ENCODE peak calls at places on chromosomes 13 and 19, in five cellular contexts. K is GM12878, Z is HepG2, H is H1, F is NT2/D1. G is an unnamed sample.

GRCh38 chr19:55778331-55778730 is 9.4 kb downstream of the RFPL4AL1 start:
- DNase-seq in K (no peak), H (no peak), F (no peak), Z (no peak), G (no peak)

GRCh38 chr19:15091918-15092753 is 10.1 kb downstream of the OR1I1 start:
- DNase-seq in H (no peak), Z (peak; percentile 66), K (no peak), F (peak; percentile 78), G (peak; percentile 39)

GRCh38 chr13:99572921-99573320 is 71.6 kb downstream of the TM9SF2 start:
- DNase-seq in F (no peak), K (no peak), Z (no peak), H (no peak), G (no peak)

GRCh38 chr19:5115771-5116202 is 146.9 kb downstream of the KDM4B start:
- DNase-seq in K (no peak), Z (peak; percentile 66), H (no peak), F (no peak), G (no peak)

GRCh38 chr19:4687396-4687795 is 17.3 kb upstream of the MYDGF start:
- DNase-seq in H (no peak), K (no peak), F (no peak), Z (no peak), G (no peak)

GRCh38 chr19:35040826-35041547 is 534 bp upstream of the HPN start:
- DNase-seq in F (no peak), H (no peak), K (no peak), Z (peak; percentile 96), G (no peak)

GRCh38 chr13:50494110-50494509 is 349.4 kb downstream of the DLEU7 start:
- DNase-seq in F (no peak), Z (no peak), K (no peak), H (no peak), G (no peak)

GRCh38 chr19:34104099-34104498 is 68.2 kb upstream of the LSM14A start:
- DNase-seq in H (no peak), Z (no peak), F (no peak), K (no peak), G (no peak)

GRCh38 chr19:50322234-50322633 is 6.9 kb downstream of the KCNC3 start:
- DNase-seq in F (no peak), H (no peak), Z (no peak), K (no peak), G (no peak)

GRCh38 chr19:918481-919156 is 1.5 kb downstream of the KISS1R start:
- DNase-seq in Z (no peak), K (no peak), F (no peak), H (no peak), G (no peak)

GRCh38 chr13:113926301-113926761 is 47.5 kb downstream of the C13orf46 start:
- DNase-seq in H (no peak), K (no peak), Z (no peak), F (no peak), G (no peak)

GRCh38 chr19:49932041-49932451 is 2.7 kb upstream of the NUP62 start:
- DNase-seq in F (no peak), H (no peak), Z (no peak), K (no peak), G (no peak)

GRCh38 chr13:95540848-95541247 is 11.7 kb upstream of the CLDN10 start:
- DNase-seq in K (no peak), H (no peak), Z (no peak), F (no peak), G (no peak)

GRCh38 chr13:82963466-82963865 is 918.8 kb downstream of the SLITRK1 start:
- DNase-seq in Z (no peak), K (no peak), H (no peak), F (no peak), G (no peak)

GRCh38 chr13:29771247-29771646 is 79.2 kb downstream of the UBL3 start:
- DNase-seq in H (no peak), F (no peak), Z (peak; percentile 23), K (no peak), G (no peak)

GRCh38 chr19:18999016-18999758 is 34.1 kb downstream of the SUGP2 start:
- DNase-seq in H (no peak), Z (no peak), K (no peak), F (no peak), G (no peak)

GRCh38 chr19:16157601-16158000 is 14.1 kb downstream of the HSH2D start:
- DNase-seq in H (no peak), F (no peak), Z (no peak), K (no peak), G (no peak)

GRCh38 chr19:5968431-5969373 is 9.2 kb downstream of the RANBP3 start:
- DNase-seq in K (no peak), F (no peak), H (no peak), Z (peak; percentile 41), G (no peak)

GRCh38 chr19:57363734-57364181 is 407 bp downstream of the TRAPPC2B start:
- DNase-seq in F (no peak), H (no peak), Z (peak; percentile 16), K (no peak), G (peak; percentile 17)

GRCh38 chr19:873084-874019 is 13.9 kb downstream of the CFD start:
- DNase-seq in K (peak; percentile 32), H (no peak), F (peak; percentile 62), Z (no peak), G (peak; percentile 46)

GRCh38 chr13:50428183-50428877 is 413.1 kb downstream of the KCNRG start:
- DNase-seq in Z (no peak), H (no peak), K (no peak), F (no peak), G (no peak)

GRCh38 chr13:41428155-41428554 is 29.2 kb upstream of the RGCC start:
- DNase-seq in K (no peak), F (no peak), Z (no peak), H (no peak), G (no peak)

GRCh38 chr13:34545461-34545860 is 396.6 kb upstream of the NBEA start:
- DNase-seq in K (no peak), Z (no peak), F (no peak), H (no peak), G (no peak)

GRCh38 chr19:29836409-29836825 is 24.6 kb downstream of the CCNE1 start:
- DNase-seq in Z (no peak), F (no peak), K (peak; percentile 86), H (no peak), G (no peak)

GRCh38 chr13:25753976-25754375 is 297.8 kb downstream of the SHISA2 start:
- DNase-seq in Z (no peak), H (no peak), F (no peak), K (no peak), G (no peak)

GRCh38 chr13:43730642-43731041 is 56.1 kb downstream of the ENOX1 start:
- DNase-seq in H (no peak), Z (no peak), K (no peak), F (no peak), G (no peak)

GRCh38 chr13:77571956-77572355 is 36.5 kb downstream of the SCEL start:
- DNase-seq in F (no peak), Z (no peak), H (no peak), K (no peak), G (no peak)

GRCh38 chr13:111261326-111261725 is 59.1 kb upstream of the TEX29 start:
- DNase-seq in H (no peak), Z (no peak), K (no peak), F (no peak), G (no peak)

GRCh38 chr13:76969488-76970365 is 21.4 kb downstream of the ACOD1 start:
- DNase-seq in F (no peak), H (no peak), K (no peak), Z (no peak), G (no peak)

GRCh38 chr13:105033999-105034398 is 1501.5 kb downstream of the EFNB2 start:
- DNase-seq in F (no peak), Z (no peak), K (no peak), H (no peak), G (no peak)

GRCh38 chr19:35740423-35741215 is 1.6 kb downstream of the IGFLR1 start:
- DNase-seq in H (peak; percentile 93), K (peak; percentile 86), Z (peak; percentile 96), F (peak; percentile 89), G (peak; percentile 97)

GRCh38 chr19:47644743-47645499 is 36.0 kb downstream of the BICRA start:
- DNase-seq in Z (no peak), F (no peak), K (no peak), H (no peak), G (no peak)

GRCh38 chr13:33697936-33698335 is 120.0 kb upstream of the RFC3 start:
- DNase-seq in F (no peak), H (no peak), Z (no peak), K (no peak), G (no peak)

GRCh38 chr19:19552811-19553210 is 14.7 kb downstream of the CILP2 start:
- DNase-seq in H (no peak), K (no peak), Z (no peak), F (no peak), G (peak; percentile 76)

GRCh38 chr19:23804676-23805075 is 46.0 kb upstream of the ZNF681 start:
- DNase-seq in H (no peak), K (no peak), F (no peak), Z (no peak), G (no peak)

GRCh38 chr19:42926781-42927180 is 9.1 kb upstream of the PSG6 start:
- DNase-seq in F (no peak), K (no peak), Z (no peak), H (no peak), G (no peak)

GRCh38 chr13:113742000-113742441 is 17.0 kb upstream of the TMEM255B start:
- DNase-seq in H (no peak), Z (peak; percentile 95), F (no peak), K (no peak), G (peak; percentile 11)

GRCh38 chr19:40270362-40271089 is 14.6 kb downstream of the AKT2 start:
- DNase-seq in Z (no peak), H (no peak), K (no peak), F (no peak), G (no peak)
- TF ChIP-seq SUZ12 in Z (no peak), H (no peak), K (no peak), F (no peak), G (no peak)

DNA sequence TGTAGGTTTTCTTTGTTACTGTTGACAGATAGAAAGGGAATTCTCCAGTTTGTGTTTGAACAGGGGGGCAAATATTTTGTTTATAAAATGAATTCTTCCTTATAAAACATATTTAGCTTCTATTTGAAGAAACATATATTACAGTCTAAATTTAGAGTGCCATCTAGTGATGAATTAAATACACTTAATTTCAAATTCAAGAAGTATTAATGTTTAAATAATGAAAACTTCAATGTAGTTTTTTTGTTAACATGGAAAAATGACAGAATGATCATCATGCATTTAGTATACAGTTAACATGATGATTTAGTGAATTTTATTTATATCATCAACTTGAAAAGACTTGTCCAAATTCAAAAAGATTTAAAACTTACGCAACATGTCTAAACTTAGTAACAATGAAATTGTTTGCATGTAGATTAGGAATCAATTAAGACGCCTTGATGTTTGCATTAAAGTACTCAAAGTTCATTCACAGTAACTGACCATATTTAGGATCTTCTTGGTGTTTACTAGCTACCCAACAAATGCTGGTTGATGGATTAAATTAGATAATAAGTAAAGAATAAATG is 765.9 kb upstream of the SLITRK1 start:
- DNase-seq in H (no peak), K (no peak), Z (no peak), F (no peak), G (no peak)
- TF ChIP-seq SUZ12 in H (no peak), K (no peak), Z (no peak), F (no peak), G (no peak)

GRCh38 chr13:85864963-85865530 is 65.8 kb upstream of the SLITRK6 start:
- DNase-seq in K (no peak), Z (peak; percentile 6), H (no peak), F (peak; percentile 13), G (peak; percentile 58)
- TF ChIP-seq SUZ12 in K (no peak), Z (no peak), H (no peak), F (no peak), G (no peak)

GRCh38 chr19:2034729-2035589 is 16.1 kb downstream of the MKNK2 start:
- DNase-seq in F (peak; percentile 62), Z (no peak), H (peak; percentile 85), K (no peak), G (peak; percentile 86)
- TF ChIP-seq SUZ12 in F (no peak), Z (no peak), H (no peak), K (no peak), G (no peak)